ENCODE peak calls at places on chromosomes 16 and 17, in four cellular contexts. J, R, H and T are unnamed samples.

GRCh38 chr17:50329716-50330115 is 16.2 kb upstream of the XYLT2 start:
- DNase-seq in J (no peak), H (no peak), R (no peak), T (no peak)

GRCh38 chr17:62043602-62044001 is 21.5 kb downstream of the MED13 start:
- DNase-seq in H (no peak), J (no peak), R (no peak), T (no peak)

GRCh38 chr17:50634123-50634914 is at the start of gene ABCC3:
- DNase-seq in H (no peak), J (peak; percentile 56), R (no peak), T (peak; percentile 37)

GRCh38 chr16:73058221-73058615 is 10.3 kb upstream of the ZFHX3 start:
- DNase-seq in H (peak; percentile 30), J (no peak), R (no peak), T (no peak)

GRCh38 chr16:89615596-89616090 is 2.2 kb downstream of the DPEP1 start:
- DNase-seq in J (no peak), H (peak; percentile 50), R (no peak), T (peak; percentile 79)

GRCh38 chr17:53912117-53912516 is 89.4 kb downstream of the KIF2B start:
- DNase-seq in H (no peak), J (peak; percentile 21), R (no peak), T (no peak)

GRCh38 chr16:88681709-88682451 is 4.4 kb downstream of the SNAI3 start:
- DNase-seq in R (no peak), J (no peak), H (no peak), T (no peak)

GRCh38 chr16:52837251-52837650 is 215.4 kb downstream of the CHD9NB start:
- DNase-seq in R (no peak), H (no peak), J (no peak), T (no peak)

GRCh38 chr17:67247416-67247900 is 2.5 kb upstream of the HELZ start:
- DNase-seq in J (no peak), H (no peak), R (no peak), T (no peak)

GRCh38 chr16:2966043-2966802 is 2.1 kb downstream of the KREMEN2 start:
- DNase-seq in R (no peak), J (no peak), H (no peak), T (peak; percentile 37)

GRCh38 chr17:10631048-10631700 is 25.9 kb downstream of the MYH3 start:
- DNase-seq in H (peak; percentile 44), R (no peak), J (no peak), T (peak; percentile 69)

GRCh38 chr17:9367186-9367585 is 208.4 kb downstream of the STX8 start:
- DNase-seq in J (no peak), H (no peak), R (no peak), T (no peak)

GRCh38 chr16:19907161-19907992 is 22.7 kb upstream of the GPRC5B start:
- DNase-seq in H (peak; percentile 82), R (peak; percentile 76), J (peak; percentile 67), T (peak; percentile 88)

GRCh38 chr17:2331303-2331702 is 5.0 kb downstream of the TSR1 start:
- DNase-seq in R (no peak), J (no peak), H (no peak), T (no peak)

GRCh38 chr16:86635181-86635580 is 56.8 kb downstream of the FOXL1 start:
- DNase-seq in J (no peak), R (no peak), H (no peak), T (no peak)

GRCh38 chr17:45782889-45783592 is 1.1 kb upstream of the CRHR1 start:
- DNase-seq in J (no peak), H (peak; percentile 28), R (no peak), T (peak; percentile 80)

GRCh38 chr17:56690441-56691291 is 97.2 kb downstream of the NOG start:
- DNase-seq in J (no peak), R (no peak), H (no peak), T (no peak)

GRCh38 chr16:2597560-2597902 is 59.7 kb downstream of the PDPK1 start:
- DNase-seq in J (no peak), R (no peak), H (no peak), T (no peak)

GRCh38 chr17:17439971-17440843 is 36.6 kb upstream of the MED9 start:
- DNase-seq in J (peak; percentile 77), H (peak; percentile 78), R (peak; percentile 74), T (peak; percentile 84)

GRCh38 chr16:1048442-1049112 is 24.0 kb upstream of the SSTR5 start:
- DNase-seq in H (peak; percentile 69), R (peak; percentile 41), J (peak; percentile 14), T (peak; percentile 86)

GRCh38 chr17:80889231-80889896 is 102.3 kb upstream of the CHMP6 start:
- DNase-seq in J (no peak), H (no peak), R (no peak), T (no peak)

GRCh38 chr16:73878616-73879015 is 418.0 kb upstream of the PSMD7 start:
- DNase-seq in H (peak; percentile 47), J (peak; percentile 58), R (no peak), T (no peak)

GRCh38 chr17:1484586-1485310 is 7.7 kb downstream of the MYO1C start:
- DNase-seq in H (peak; percentile 75), J (peak; percentile 24), R (no peak), T (peak; percentile 65)

GRCh38 chr16:89599451-89599858 is 14.0 kb upstream of the DPEP1 start:
- DNase-seq in R (peak; percentile 61), J (peak; percentile 69), H (peak; percentile 81), T (peak; percentile 87)

GRCh38 chr17:8739104-8739503 is 5.5 kb downstream of the CCDC42 start:
- DNase-seq in R (no peak), J (no peak), H (no peak), T (peak; percentile 80)

GRCh38 chr16:84360170-84360569 is 8.2 kb upstream of the ATP2C2 start:
- DNase-seq in H (no peak), R (no peak), J (no peak), T (no peak)

GRCh38 chr17:39069114-39069756 is 82.2 kb downstream of the PLXDC1 start:
- DNase-seq in J (peak; percentile 46), R (no peak), H (peak; percentile 25), T (no peak)

GRCh38 chr16:84598391-84598750 is 19.5 kb downstream of the COTL1 start:
- DNase-seq in R (no peak), J (no peak), H (no peak), T (no peak)

GRCh38 chr16:9258423-9259051 is 167.1 kb downstream of the HAPSTR1 start:
- DNase-seq in R (peak; percentile 43), J (peak; percentile 44), H (peak; percentile 64), T (peak; percentile 75)

GRCh38 chr17:60039096-60039495 is 39.6 kb downstream of the HEATR6 start:
- DNase-seq in H (peak; percentile 6), J (no peak), R (no peak), T (no peak)

GRCh38 chr17:39935896-39936295 is 8.4 kb downstream of the LRRC3C start:
- DNase-seq in J (no peak), R (no peak), H (peak; percentile 30), T (no peak)

GRCh38 chr17:7004398-7005253 is 7.8 kb upstream of the RNASEK start:
- DNase-seq in J (peak; percentile 76), H (peak; percentile 69), R (no peak), T (no peak)

GRCh38 chr17:37446027-37446426 is 39.3 kb downstream of the TADA2A start:
- DNase-seq in R (no peak), J (no peak), H (no peak), T (no peak)

GRCh38 chr17:21293846-21294240 is 9.3 kb downstream of the MAP2K3 start:
- DNase-seq in H (no peak), J (no peak), R (no peak), T (no peak)

GRCh38 chr16:46918905-46919792 is 35.0 kb downstream of the GPT2 start:
- DNase-seq in H (peak; percentile 65), R (no peak), J (peak; percentile 97), T (no peak)

GRCh38 chr17:37828313-37829124 is 83.7 kb upstream of the HNF1B start:
- DNase-seq in H (peak; percentile 66), J (no peak), R (no peak), T (no peak)

GRCh38 chr17:19652595-19652994 is 4.0 kb downstream of the ALDH3A2 start:
- DNase-seq in R (no peak), H (no peak), J (no peak), T (no peak)

GRCh38 chr16:17283022-17283421 is 187.7 kb downstream of the XYLT1 start:
- DNase-seq in H (no peak), J (no peak), R (no peak), T (no peak)
- TF ChIP-seq ATF2 in H (no peak), J (no peak), R (no peak), T (no peak)

DNA sequence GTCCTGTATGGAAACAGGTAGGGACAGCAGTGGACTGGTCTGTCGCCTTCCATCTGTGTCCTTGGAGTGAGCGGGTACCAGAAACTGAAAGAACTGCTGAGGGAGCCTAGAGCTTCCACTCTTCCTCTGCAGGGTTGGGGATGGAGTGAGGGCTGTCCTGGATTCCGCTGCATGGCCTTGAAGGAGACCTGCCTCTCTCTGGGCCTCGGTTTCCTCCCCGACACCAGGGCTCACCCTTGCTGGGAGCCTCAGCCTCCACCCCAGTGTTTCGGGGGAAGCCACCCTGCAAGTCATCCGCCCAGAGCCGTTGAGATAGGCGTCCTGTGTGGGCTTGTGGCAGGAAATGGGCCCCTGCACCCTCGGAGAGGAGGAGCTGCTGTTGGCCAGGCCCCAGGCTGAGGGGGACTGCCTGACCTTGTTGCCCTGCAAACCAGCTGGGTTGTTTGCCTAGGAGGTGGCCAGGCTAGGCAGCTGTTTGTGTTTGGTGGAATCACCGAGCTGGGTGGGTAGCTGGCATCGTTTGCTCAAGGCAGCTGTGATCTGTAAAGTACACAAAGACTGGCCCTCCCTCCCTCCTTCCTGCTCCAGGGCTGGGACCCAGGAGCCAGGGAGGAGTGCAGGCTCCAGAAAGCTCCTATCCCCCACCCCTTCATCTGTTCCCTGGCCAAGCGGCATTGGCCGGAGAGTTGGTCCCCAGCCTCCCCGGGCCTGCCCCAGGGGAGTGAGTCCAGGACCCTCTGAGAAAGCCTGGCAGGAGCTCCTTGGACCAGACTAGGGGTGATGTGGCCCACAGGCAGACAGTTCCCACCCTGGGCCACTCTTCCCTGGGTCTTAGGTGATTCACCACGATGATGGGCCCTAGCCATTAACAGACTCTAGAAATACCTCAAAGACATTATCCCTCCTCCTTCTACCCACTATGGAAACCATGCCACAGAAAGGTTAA is 1.3 kb downstream of the RAB37 start:
- DNase-seq in H (no peak), R (no peak), J (peak; percentile 82), T (no peak)
- TF ChIP-seq ATF2 in H (no peak), R (no peak), J (peak; percentile 38), T (no peak)

GRCh38 chr16:75555213-75555706 is 792 bp downstream of the TMEM231 start:
- DNase-seq in J (peak; percentile 89), H (peak; percentile 95), R (peak; percentile 66), T (peak; percentile 92)
- TF ChIP-seq ATF2 in J (no peak), H (no peak), R (no peak), T (no peak)

DNA sequence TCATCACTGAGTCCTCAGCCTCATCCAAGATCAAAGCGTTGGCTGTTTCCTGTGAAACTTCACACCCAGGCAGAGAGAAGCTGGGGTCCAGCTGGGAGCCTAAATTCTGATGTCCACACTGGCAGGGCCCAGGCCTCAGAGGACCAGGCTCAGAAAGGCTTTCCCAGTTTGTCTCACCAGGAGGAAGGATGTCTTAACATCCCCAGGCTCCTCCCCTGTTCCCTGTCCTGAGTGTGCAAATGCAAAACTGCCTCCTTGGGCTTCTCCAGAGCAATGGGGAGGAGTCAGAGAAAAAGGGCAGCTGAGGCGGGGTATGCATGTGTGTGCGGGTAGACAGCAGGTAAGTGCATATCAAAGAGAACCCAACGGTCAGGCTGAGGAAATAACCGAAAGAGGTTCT is 45.7 kb downstream of the CUEDC1 start:
- DNase-seq in H (no peak), R (no peak), J (no peak), T (no peak)
- TF ChIP-seq ATF2 in H (no peak), R (no peak), J (no peak), T (no peak)

GRCh38 chr17:3990391-3991127 is 26.3 kb upstream of the ATP2A3 start:
- DNase-seq in J (no peak), H (no peak), R (no peak), T (no peak)
- TF ChIP-seq ATF2 in J (no peak), H (no peak), R (no peak), T (no peak)